ENCODE peak calls at places on chromosomes 5 and 9, in nine cellular contexts. F is effector memory CD4-positive, alpha-beta T cell; B is endothelial cell of umbilical vein; V is lung; C is pancreas; U is neural progenitor cell; W is transverse colon; D is aorta; M is Panc1. K is an unnamed sample. For H3K4me1, the result is how much of the 10 kb centered on the place peaks cover.

GRCh38 chr5:1298723-1299510 is 4.0 kb upstream of the TERT start:
- DNase-seq in F (no peak), B (no peak), V (no peak), C (no peak), U (no peak), W (no peak), D (peak), M (no peak), K (no peak)

GRCh38 chr5:99019812-99020697 is 91.2 kb upstream of the CHD1 start:
- DNase-seq in F (no peak), B (peak), V (no peak), C (no peak), U (no peak), W (no peak), D (no peak), M (peak), K (peak)

GRCh38 chr5:74326571-74327338 is 313.8 kb downstream of the ENC1 start:
- DNase-seq in F (no peak), B (peak), V (no peak), C (no peak), U (no peak), W (peak), D (no peak), M (no peak), K (no peak)

GRCh38 chr5:135135530-135136201 is 101.6 kb upstream of the PITX1 start:
- DNase-seq in F (no peak), B (no peak), V (no peak), C (no peak), U (no peak), W (peak), D (peak), M (no peak), K (no peak)

GRCh38 chr5:57157666-57158065 is 16.2 kb upstream of the GPBP1 start:
- DNase-seq in F (no peak), B (no peak), V (no peak), C (no peak), U (no peak), W (no peak), D (no peak), M (no peak), K (no peak)

GRCh38 chr9:31590091-31590490 is 794.4 kb upstream of the ACO1 start:
- DNase-seq in F (no peak), B (no peak), V (no peak), C (no peak), U (no peak), W (no peak), D (no peak), M (no peak), K (no peak)

GRCh38 chr5:133384120-133384855 is 228.1 kb downstream of the FSTL4 start:
- DNase-seq in F (no peak), B (no peak), V (no peak), C (no peak), U (no peak), W (no peak), D (no peak), M (no peak), K (no peak)

GRCh38 chr5:160382361-160382760 is 11.9 kb upstream of the C1QTNF2 start:
- DNase-seq in F (no peak), B (no peak), V (no peak), C (no peak), U (no peak), W (no peak), D (no peak), M (no peak), K (peak)

GRCh38 chr9:124197177-124198095 is 60.3 kb upstream of the NEK6 start:
- DNase-seq in F (no peak), B (no peak), V (peak), C (no peak), U (no peak), W (peak), D (peak), M (no peak), K (no peak)

GRCh38 chr5:1542011-1542410 is 18.3 kb upstream of the LPCAT1 start:
- DNase-seq in F (no peak), B (no peak), V (peak), C (no peak), U (no peak), W (no peak), D (peak), M (no peak), K (no peak)

GRCh38 chr5:172410160-172410559 is 44.2 kb downstream of the SH3PXD2B start:
- DNase-seq in F (no peak), B (no peak), V (no peak), C (no peak), U (no peak), W (no peak), D (no peak), M (no peak), K (no peak)

GRCh38 chr9:118882674-118883073 is 486.6 kb downstream of the BRINP1 start:
- DNase-seq in F (no peak), B (no peak), V (no peak), C (no peak), U (no peak), W (no peak), D (no peak), M (no peak), K (no peak)

GRCh38 chr5:36395260-36395659 is 93.6 kb upstream of the RANBP3L start:
- DNase-seq in F (no peak), B (no peak), V (no peak), C (no peak), U (no peak), W (no peak), D (no peak), M (no peak), K (no peak)

GRCh38 chr5:163846512-163846911 is 341.1 kb downstream of the MAT2B start:
- DNase-seq in F (no peak), B (no peak), V (no peak), C (no peak), U (no peak), W (no peak), D (no peak), M (no peak), K (no peak)

GRCh38 chr5:103424008-103424407 is 138.6 kb downstream of the NUDT12 start:
- DNase-seq in F (no peak), B (no peak), V (no peak), C (no peak), U (no peak), W (no peak), D (no peak), M (no peak), K (no peak)

GRCh38 chr9:72696481-72696880 is 175.1 kb downstream of the TMC1 start:
- DNase-seq in F (no peak), B (no peak), V (no peak), C (no peak), U (no peak), W (no peak), D (no peak), M (no peak), K (no peak)

GRCh38 chr9:93670208-93671029 is 94.0 kb downstream of the PHF2 start:
- DNase-seq in F (no peak), B (no peak), V (no peak), C (peak), U (no peak), W (peak), D (peak), M (no peak), K (peak)

GRCh38 chr5:119397518-119398380 is 41.9 kb downstream of the TNFAIP8 start:
- DNase-seq in F (no peak), B (peak), V (no peak), C (no peak), U (no peak), W (no peak), D (no peak), M (no peak), K (no peak)

GRCh38 chr5:80654054-80654390 is 430 bp upstream of the MSH3 start:
- DNase-seq in F (no peak), B (peak), V (no peak), C (no peak), U (peak), W (peak), D (no peak), M (no peak), K (peak)

GRCh38 chr9:126503333-126504085 is 110.2 kb upstream of the LMX1B start:
- DNase-seq in F (no peak), B (no peak), V (no peak), C (no peak), U (no peak), W (no peak), D (peak), M (no peak), K (no peak)

GRCh38 chr9:112361602-112362001 is 18.3 kb upstream of the HSDL2 start:
- DNase-seq in F (no peak), B (peak), V (no peak), C (no peak), U (peak), W (no peak), D (no peak), M (no peak), K (no peak)

GRCh38 chr5:15431923-15432322 is 68.1 kb upstream of the FBXL7 start:
- DNase-seq in F (no peak), B (peak), V (no peak), C (no peak), U (no peak), W (no peak), D (no peak), M (no peak), K (no peak)

GRCh38 chr5:127056896-127057295 is 16.4 kb downstream of the C5orf63 start:
- DNase-seq in F (no peak), B (no peak), V (no peak), C (no peak), U (no peak), W (no peak), D (no peak), M (no peak), K (no peak)

GRCh38 chr9:14880951-14881465 is 29.2 kb downstream of the FREM1 start:
- DNase-seq in F (no peak), B (no peak), V (no peak), C (no peak), U (no peak), W (no peak), D (no peak), M (no peak), K (peak)

GRCh38 chr9:136059321-136059791 is 35.7 kb downstream of the NACC2 start:
- DNase-seq in F (no peak), B (no peak), V (no peak), C (no peak), U (peak), W (no peak), D (peak), M (no peak), K (peak)

DNA sequence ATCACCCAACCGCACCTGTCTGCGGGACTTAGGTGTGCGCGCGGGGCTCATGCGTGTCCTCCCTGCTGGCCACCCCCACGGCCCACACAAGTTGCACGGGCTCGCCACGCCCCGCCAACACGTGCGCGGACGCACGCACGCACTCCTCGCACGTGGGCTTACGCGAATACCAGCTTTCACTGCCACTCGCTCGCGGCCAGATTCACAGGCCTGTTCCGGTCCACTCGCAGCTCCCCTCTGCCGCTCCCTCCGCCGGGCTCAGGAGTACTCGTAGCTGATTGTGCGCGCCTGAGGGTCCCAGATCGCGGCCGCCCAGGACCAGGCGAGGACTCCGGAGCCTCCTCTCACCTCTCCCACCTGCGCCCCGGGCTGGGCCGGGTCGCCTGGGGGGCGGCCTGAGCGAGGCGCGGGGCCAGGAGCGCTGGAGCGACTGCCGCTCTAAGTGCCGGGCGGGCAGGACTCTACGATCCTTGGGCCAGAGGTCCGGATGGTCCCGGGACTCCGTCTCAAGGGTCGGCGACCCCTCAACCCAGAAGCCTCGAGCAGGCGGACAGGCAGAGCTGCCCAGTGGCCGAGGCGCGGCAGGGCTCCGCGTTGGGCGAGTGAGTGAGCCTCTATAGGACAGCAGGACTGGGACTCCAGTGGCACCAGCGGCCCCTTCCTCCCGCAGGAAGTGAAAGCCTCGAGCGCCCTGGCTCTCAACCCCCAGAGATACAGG is 3.4 kb downstream of the PCDHGC5 start:
- DNase-seq in F (no peak), B (no peak), V (no peak), C (no peak), U (peak), W (no peak), D (peak), M (no peak), K (no peak)
- H3K4me1 ChIP-seq in F (under half), B (under half), V (under half), C (under half), U (under half), W (under half), D (under half), M (under half), K (under half)

DNA sequence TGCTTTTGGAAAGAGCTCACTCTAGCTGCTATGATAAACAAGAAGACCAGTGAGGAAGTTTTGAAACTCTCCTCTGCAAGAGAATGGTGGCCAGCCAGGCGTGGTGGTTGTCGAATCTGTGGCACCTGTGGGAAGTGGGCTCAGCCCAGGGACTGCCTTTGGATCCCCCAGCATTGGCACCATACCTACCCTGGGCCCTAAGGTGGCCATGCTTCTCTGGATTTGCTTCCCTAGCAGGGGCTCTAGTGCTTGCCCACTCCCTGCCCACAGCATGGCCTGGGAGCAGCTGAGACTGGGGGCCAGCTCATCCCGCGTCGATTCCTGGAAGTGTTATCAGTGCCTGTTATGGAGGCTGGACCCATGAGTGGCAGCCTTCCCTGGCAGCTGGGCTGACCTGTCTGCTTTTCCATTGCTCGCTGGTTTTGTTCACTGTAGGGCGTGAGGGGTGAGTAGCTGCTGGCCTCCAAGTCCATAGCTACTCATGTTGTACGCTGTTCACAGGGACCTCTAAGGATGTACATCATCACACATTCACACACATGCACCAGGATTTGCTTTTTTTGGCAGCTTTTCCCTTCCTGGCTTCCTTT is 2.3 kb downstream of the SLC22A4 start:
- DNase-seq in F (no peak), B (peak), V (no peak), C (no peak), U (no peak), W (no peak), D (no peak), M (no peak), K (no peak)
- H3K4me3 ChIP-seq in F (no peak), B (no peak), V (no peak), C (no peak), U (no peak), W (no peak), D (no peak), M (no peak), K (no peak)

DNA sequence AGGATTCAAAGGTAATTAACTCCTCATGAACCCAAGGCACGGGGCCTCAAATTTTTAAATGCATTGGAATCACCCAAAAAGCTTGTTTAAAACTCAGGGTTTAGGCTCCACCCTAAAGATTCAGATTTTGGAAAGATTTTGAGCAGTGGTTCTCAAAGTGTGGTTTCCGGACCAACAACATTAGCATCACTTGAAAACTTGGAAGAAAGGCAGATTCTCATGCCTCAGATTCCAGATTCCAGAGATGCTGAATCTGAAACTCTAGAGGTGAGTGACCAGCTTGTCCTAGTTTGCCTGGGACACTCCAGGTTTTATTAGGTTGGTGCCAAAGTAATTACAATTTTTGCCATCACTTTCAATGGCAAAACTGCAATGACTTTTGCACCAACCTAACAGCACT is 24.7 kb upstream of the TNIP1 start:
- DNase-seq in F (no peak), B (no peak), V (no peak), C (no peak), U (no peak), W (no peak), D (no peak), M (no peak), K (no peak)
- H3K4me1 ChIP-seq in F (under half), B (under half), V (under half), C (under half), U (under half), W (under half), D (under half), M (under half), K (under half)

GRCh38 chr5:54515634-54516033 is 1.9 kb upstream of the SNX18 start:
- DNase-seq in F (no peak), B (no peak), V (no peak), C (no peak), U (no peak), W (no peak), D (no peak), M (no peak), K (no peak)
- H3K4me3 ChIP-seq in F (no peak), B (no peak), V (no peak), C (no peak), U (no peak), W (no peak), D (no peak), M (no peak), K (no peak)

K was measured in HAP-1.